ENCODE peak calls at places on chromosome 17, in nine cellular contexts. O is right lobe of liver, B is GM12878, S is endodermal cell, I is hepatocyte, Z is left lung, C is AG04450, D is transverse colon, M is body of pancreas. Q is an unnamed sample.
A peak's percentile ranks its signal among the peaks of the same experiment; 100 is the strongest.

GRCh38 chr17:64055183-64056142 is 35.0 kb upstream of the ICAM2 start:
- DNase-seq in O (no peak), B (no peak), S (no peak), I (no peak), Z (no peak), C (no peak), D (no peak), M (peak; percentile 78), Q (no peak)

GRCh38 chr17:57939797-57940196 is 15.4 kb downstream of the CUEDC1 start:
- DNase-seq in O (no peak), B (peak; percentile 75), S (no peak), I (no peak), Z (peak; percentile 72), C (no peak), D (peak; percentile 66), M (no peak), Q (no peak)

GRCh38 chr17:77460514-77461046 is 319.8 kb downstream of the SEC14L1 start:
- DNase-seq in O (no peak), B (no peak), S (no peak), I (no peak), Z (no peak), C (no peak), D (no peak), M (no peak), Q (no peak)

GRCh38 chr17:50087246-50087911 is 7.8 kb upstream of the PDK2 start:
- DNase-seq in O (peak; percentile 72), B (no peak), S (peak; percentile 99), I (peak; percentile 80), Z (peak; percentile 69), C (peak; percentile 48), D (peak; percentile 78), M (peak; percentile 80), Q (peak; percentile 64)

GRCh38 chr17:64331946-64332493 is 58.6 kb downstream of the PECAM1 start:
- DNase-seq in O (peak; percentile 71), B (no peak), S (no peak), I (no peak), Z (peak; percentile 80), C (no peak), D (no peak), M (no peak), Q (no peak)

GRCh38 chr17:45413498-45413923 is 19.2 kb downstream of the ARHGAP27 start:
- DNase-seq in O (no peak), B (no peak), S (peak; percentile 38), I (peak; percentile 71), Z (peak; percentile 83), C (no peak), D (peak; percentile 92), M (no peak), Q (no peak)

GRCh38 chr17:41777579-41778188 is 8.8 kb downstream of the JUP start:
- DNase-seq in O (peak; percentile 90), B (no peak), S (no peak), I (peak; percentile 60), Z (peak; percentile 77), C (peak; percentile 90), D (peak; percentile 67), M (peak; percentile 65), Q (peak; percentile 63)

GRCh38 chr17:17739388-17740066 is 58.3 kb downstream of the RAI1 start:
- DNase-seq in O (no peak), B (no peak), S (no peak), I (peak; percentile 79), Z (peak; percentile 71), C (no peak), D (peak; percentile 46), M (no peak), Q (no peak)

GRCh38 chr17:80244871-80245509 is 15.7 kb upstream of the RNF213 start:
- DNase-seq in O (no peak), B (no peak), S (no peak), I (no peak), Z (no peak), C (no peak), D (no peak), M (no peak), Q (no peak)

GRCh38 chr17:71963341-71963740 is 157.5 kb upstream of the SOX9 start:
- DNase-seq in O (no peak), B (no peak), S (no peak), I (no peak), Z (no peak), C (no peak), D (no peak), M (no peak), Q (no peak)

GRCh38 chr17:58318065-58318481 is 10.5 kb downstream of the TSPOAP1 start:
- DNase-seq in O (peak; percentile 39), B (no peak), S (peak; percentile 41), I (no peak), Z (no peak), C (no peak), D (no peak), M (no peak), Q (no peak)

GRCh38 chr17:39953471-39953888 is 9.3 kb upstream of the GSDMA start:
- DNase-seq in O (no peak), B (peak; percentile 41), S (no peak), I (no peak), Z (no peak), C (no peak), D (no peak), M (no peak), Q (no peak)

GRCh38 chr17:33097411-33097810 is 105.8 kb downstream of the SPACA3 start:
- DNase-seq in O (no peak), B (no peak), S (no peak), I (no peak), Z (no peak), C (no peak), D (no peak), M (no peak), Q (no peak)

GRCh38 chr17:29742210-29742513 is 119.5 kb upstream of the CORO6 start:
- DNase-seq in O (no peak), B (no peak), S (no peak), I (no peak), Z (no peak), C (no peak), D (no peak), M (no peak), Q (no peak)

GRCh38 chr17:28900986-28901726 is 1.7 kb downstream of the DHRS13 start:
- DNase-seq in O (no peak), B (no peak), S (peak; percentile 47), I (peak; percentile 28), Z (no peak), C (no peak), D (no peak), M (no peak), Q (no peak)

GRCh38 chr17:66540131-66540781 is 237.8 kb downstream of the PRKCA start:
- DNase-seq in O (no peak), B (no peak), S (peak; percentile 77), I (peak; percentile 54), Z (peak; percentile 44), C (peak; percentile 62), D (no peak), M (no peak), Q (no peak)

GRCh38 chr17:7022791-7023571 is at the start of gene BCL6B:
- DNase-seq in O (no peak), B (no peak), S (peak; percentile 79), I (no peak), Z (no peak), C (no peak), D (no peak), M (no peak), Q (no peak)
- TF ChIP-seq CTCF in O (no peak), B (no peak), S (no peak), I (no peak), Z (no peak), C (no peak), D (no peak), M (no peak), Q (no peak)

GRCh38 chr17:61448042-61448441 is 4.2 kb upstream of the TBX4 start:
- DNase-seq in O (no peak), B (no peak), S (no peak), I (no peak), Z (no peak), C (no peak), D (no peak), M (no peak), Q (no peak)

GRCh38 chr17:61450641-61451537 is 1.3 kb upstream of the TBX4 start:
- DNase-seq in O (no peak), B (no peak), S (peak; percentile 88), I (no peak), Z (no peak), C (no peak), D (no peak), M (no peak), Q (no peak)

GRCh38 chr17:61447358-61447757 is 4.9 kb upstream of the TBX4 start:
- DNase-seq in O (no peak), B (no peak), S (no peak), I (no peak), Z (no peak), C (no peak), D (no peak), M (no peak), Q (no peak)

GRCh38 chr17:61451538-61452300 is 503 bp upstream of the TBX4 start:
- DNase-seq in O (no peak), B (no peak), S (peak; percentile 89), I (no peak), Z (no peak), C (no peak), D (no peak), M (no peak), Q (no peak)

GRCh38 chr17:61449707-61450640 is 2.2 kb upstream of the TBX4 start:
- DNase-seq in O (no peak), B (no peak), S (no peak), I (no peak), Z (no peak), C (no peak), D (no peak), M (no peak), Q (no peak)
- H3K27me3 ChIP-seq in O (peaks cover 20% of the 10 kb centered on the region), B (peaks cover 27% of the 10 kb centered on the region), S (peaks cover 91% of the 10 kb centered on the region), I (peaks cover 32% of the 10 kb centered on the region), Z (peaks cover 40% of the 10 kb centered on the region), C (peaks cover 45% of the 10 kb centered on the region), D (peaks cover 96% of the 10 kb centered on the region), M (no peaks in the 10 kb centered on the region), Q (peaks cover 43% of the 10 kb centered on the region)

GRCh38 chr17:20205609-20206008 is 196.4 kb downstream of the SPECC1 start:
- DNase-seq in O (no peak), B (no peak), S (no peak), I (no peak), Z (no peak), C (no peak), D (no peak), M (no peak), Q (no peak)
- TF ChIP-seq CTCF in O (no peak), B (no peak), S (no peak), I (no peak), Z (no peak), C (no peak), D (no peak), M (no peak), Q (no peak)

DNA sequence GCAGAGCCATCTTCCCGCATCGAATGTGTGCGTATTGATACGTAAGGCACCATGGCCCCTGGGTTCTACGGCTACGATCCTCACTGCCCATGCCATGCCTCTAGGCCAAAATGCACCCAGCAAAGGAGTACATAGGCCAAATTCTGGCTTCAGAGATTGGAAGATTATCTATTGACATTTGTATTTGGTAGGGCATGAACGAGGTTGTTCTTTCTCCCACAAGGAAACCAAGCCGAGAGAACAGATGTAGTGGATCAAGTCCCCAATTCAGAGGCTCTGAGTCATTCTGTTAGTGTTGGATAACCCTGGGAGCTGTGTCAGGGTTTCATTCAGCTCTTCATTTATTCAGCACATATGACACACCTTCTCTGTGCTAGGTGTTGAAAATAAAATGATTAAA is 36.5 kb downstream of the HOXB1 start:
- DNase-seq in O (no peak), B (no peak), S (no peak), I (no peak), Z (no peak), C (no peak), D (no peak), M (no peak), Q (no peak)
- H3K27me3 ChIP-seq in O (no peaks in the 10 kb centered on the region), B (no peaks in the 10 kb centered on the region), S (peaks cover 93% of the 10 kb centered on the region), I (peaks cover 69% of the 10 kb centered on the region), Z (peaks cover 4% of the 10 kb centered on the region), C (no peaks in the 10 kb centered on the region), D (peaks cover 6% of the 10 kb centered on the region), M (no peaks in the 10 kb centered on the region), Q (no peaks in the 10 kb centered on the region)